ENCODE peak calls at places on chromosomes 11 and 22, in ten cellular contexts. Z, N, R, I, P, Q, A, T, D and W are unnamed samples.

GRCh38 chr11:70265341-70265740 is 5.1 kb upstream of the PPFIA1 start:
- DNase-seq in Z (no peak), I (no peak), D (no peak), R (peak; percentile 60), P (no peak), A (no peak), T (no peak), Q (no peak), N (no peak), W (no peak)

GRCh38 chr11:120528749-120529148 is 17.2 kb downstream of the GRIK4 start:
- DNase-seq in P (no peak), Q (no peak), I (no peak), N (no peak), Z (no peak), T (no peak), D (no peak), A (no peak), R (no peak), W (no peak)

GRCh38 chr11:86740628-86741488 is 59.5 kb upstream of the PRSS23 start:
- DNase-seq in D (peak; percentile 96), N (peak; percentile 96), Q (no peak), Z (no peak), R (no peak), A (peak; percentile 89), P (no peak), T (peak; percentile 95), I (peak; percentile 92), W (peak; percentile 97)

GRCh38 chr11:59841514-59841913 is 3.8 kb downstream of the CBLIF start:
- DNase-seq in N (no peak), Q (no peak), A (no peak), T (no peak), R (no peak), Z (no peak), I (no peak), P (no peak), D (no peak), W (no peak)

GRCh38 chr22:36155702-36156101 is 4.9 kb downstream of the APOL3 start:
- DNase-seq in N (no peak), D (no peak), R (no peak), P (no peak), I (no peak), Q (no peak), T (peak; percentile 68), Z (peak; percentile 84), A (no peak), W (no peak)

GRCh38 chr11:12232819-12233601 is 122.6 kb downstream of the MICAL2 start:
- DNase-seq in D (no peak), I (peak; percentile 75), Q (no peak), N (peak; percentile 91), P (no peak), T (peak; percentile 95), Z (no peak), R (no peak), A (no peak), W (peak; percentile 64)

GRCh38 chr11:83008581-83008923 is 63.1 kb downstream of the RAB30 start:
- DNase-seq in I (no peak), N (peak; percentile 66), D (no peak), R (no peak), Q (no peak), P (no peak), A (no peak), T (peak; percentile 57), Z (no peak), W (peak; percentile 37)

GRCh38 chr11:63445720-63446119 is 45.2 kb downstream of the PLAAT5 start:
- DNase-seq in I (peak; percentile 58), A (no peak), N (peak; percentile 63), Z (no peak), D (no peak), T (peak; percentile 12), Q (no peak), P (no peak), R (no peak), W (no peak)

GRCh38 chr11:130620566-130620965 is 172.1 kb downstream of the ADAMTS15 start:
- DNase-seq in I (no peak), T (no peak), R (no peak), A (no peak), Z (no peak), Q (no peak), D (no peak), N (no peak), P (no peak), W (no peak)

GRCh38 chr22:41078975-41079374 is 13.4 kb upstream of the EP300 start:
- DNase-seq in N (no peak), D (no peak), Z (no peak), T (no peak), R (peak; percentile 87), Q (no peak), I (no peak), P (no peak), A (no peak), W (no peak)

GRCh38 chr11:108319541-108320145 is 96.8 kb downstream of the ATM start:
- DNase-seq in P (no peak), Q (no peak), D (peak; percentile 23), T (peak; percentile 65), Z (no peak), N (peak; percentile 78), R (no peak), A (no peak), I (no peak), W (no peak)

DNA sequence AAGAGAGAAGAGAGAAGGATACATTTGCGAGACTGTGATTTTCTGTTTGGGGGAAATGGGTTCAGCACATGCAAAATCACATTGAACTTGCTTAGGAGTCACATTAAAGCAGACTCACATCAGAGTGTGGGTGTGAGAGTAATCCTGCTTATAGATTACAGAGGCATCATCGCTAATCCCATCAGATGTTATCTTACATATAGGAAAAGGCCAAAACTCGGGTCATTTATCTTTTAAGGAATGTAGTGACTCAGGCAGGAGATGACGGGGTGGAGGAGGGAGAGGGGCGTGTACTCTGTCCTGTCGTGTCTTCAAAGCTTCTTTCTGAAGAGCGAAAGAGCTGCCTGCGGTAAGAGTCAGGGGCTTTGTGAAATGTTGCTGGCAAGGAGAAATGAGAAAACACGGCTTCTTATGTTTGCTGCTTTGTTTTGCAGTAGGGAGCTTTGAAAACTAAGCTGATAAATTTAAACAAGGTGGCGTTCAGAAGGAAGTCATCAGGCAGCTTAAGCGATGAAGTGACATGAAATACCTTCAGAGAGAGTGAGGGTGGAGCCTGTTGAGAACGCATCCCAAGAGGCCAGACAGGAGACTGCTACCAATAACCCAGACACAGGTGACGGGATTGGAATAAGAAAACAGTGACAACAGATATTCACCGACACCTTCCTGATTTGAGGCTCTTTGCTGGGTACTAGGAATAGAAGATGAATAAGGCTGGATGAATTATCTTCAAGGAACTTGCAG is 2.2 kb upstream of the C11orf16 start:
- DNase-seq in I (peak; percentile 57), N (peak; percentile 63), Q (no peak), A (peak; percentile 74), D (peak; percentile 77), R (no peak), T (peak; percentile 84), Z (no peak), P (no peak), W (no peak)
- H3K4me3 ChIP-seq in I (no peak overlapping the region), N (no peak overlapping the region), Q (no peak overlapping the region), A (peak overlapping the region; percentile 55), D (peak overlapping the region; percentile 34), R (no peak overlapping the region), T (peak overlapping the region; percentile 1), Z (no peak overlapping the region), P (no peak overlapping the region), W (no peak overlapping the region)

GRCh38 chr22:19352217-19352616 is 60.7 kb upstream of the CLTCL1 start:
- DNase-seq in A (no peak), I (no peak), P (no peak), D (no peak), N (no peak), Z (no peak), R (no peak), T (no peak), Q (no peak), W (no peak)
- H3K4me3 ChIP-seq in A (no peak overlapping the region), I (no peak overlapping the region), P (no peak overlapping the region), D (no peak overlapping the region), N (no peak overlapping the region), Z (no peak overlapping the region), R (no peak overlapping the region), T (no peak overlapping the region), Q (no peak overlapping the region), W (no peak overlapping the region)

GRCh38 chr11:10805741-10806140 is 3.0 kb downstream of the EIF4G2 start:
- DNase-seq in P (no peak), D (no peak), R (no peak), A (no peak), Q (no peak), T (no peak), N (no peak), I (no peak), Z (no peak), W (no peak)
- H3K4me3 ChIP-seq in P (no peak overlapping the region), D (no peak overlapping the region), R (no peak overlapping the region), A (peak overlapping the region; percentile 97), Q (peak overlapping the region; percentile 95), T (peak overlapping the region; percentile 2), N (no peak overlapping the region), I (peak overlapping the region; percentile 92), Z (no peak overlapping the region), W (no peak overlapping the region)

GRCh38 chr11:20363149-20363499 is 390 bp upstream of the HTATIP2 start:
- DNase-seq in Q (no peak), R (no peak), I (peak; percentile 5), D (no peak), A (no peak), N (no peak), Z (no peak), P (no peak), T (no peak), W (no peak)
- H3K4me3 ChIP-seq in Q (peak overlapping the region; percentile 87), R (no peak overlapping the region), I (peak overlapping the region; percentile 67), D (peak overlapping the region; percentile 76), A (peak overlapping the region; percentile 80), N (peak overlapping the region; percentile 58), Z (peak overlapping the region; percentile 79), P (peak overlapping the region; percentile 73), T (peak overlapping the region; percentile 70), W (peak overlapping the region; percentile 76)